ENCODE peak calls at places on chromosome 6, in six cellular contexts. I is HFFc6, B is BE2C, Y is ovary, F is prostate gland, D is fibroblast of the aortic adventitia. S is an unnamed sample.

GRCh38 chr6:43773050-43773956 is 3.3 kb downstream of the VEGFA start:
- DNase-seq in I (peak), B (peak), Y (no peak), F (peak), D (peak), S (peak)

GRCh38 chr6:110999634-111000270 is 17.9 kb downstream of the RPF2 start:
- DNase-seq in I (peak), B (no peak), Y (no peak), F (no peak), D (peak), S (no peak)

GRCh38 chr6:21340563-21340962 is 253.0 kb upstream of the SOX4 start:
- DNase-seq in I (no peak), B (no peak), Y (no peak), F (no peak), D (peak), S (no peak)

GRCh38 chr6:490251-491037 is 98.9 kb downstream of the IRF4 start:
- DNase-seq in I (no peak), B (no peak), Y (no peak), F (no peak), D (no peak), S (no peak)

GRCh38 chr6:138004423-138005287 is 102.6 kb downstream of the PERP start:
- DNase-seq in I (peak), B (no peak), Y (no peak), F (no peak), D (peak), S (no peak)

GRCh38 chr6:114327074-114327473 is 15.7 kb downstream of the HS3ST5 start:
- DNase-seq in I (no peak), B (no peak), Y (no peak), F (no peak), D (no peak), S (no peak)

GRCh38 chr6:129630606-129631005 is 79.4 kb downstream of the ARHGAP18 start:
- DNase-seq in I (no peak), B (no peak), Y (no peak), F (no peak), D (no peak), S (no peak)

GRCh38 chr6:162721404-162721687 is 6.2 kb downstream of the PRKN start:
- DNase-seq in I (no peak), B (no peak), Y (no peak), F (no peak), D (no peak), S (no peak)

GRCh38 chr6:121439456-121440250 is 4.2 kb downstream of the GJA1 start:
- DNase-seq in I (no peak), B (no peak), Y (no peak), F (no peak), D (peak), S (no peak)

GRCh38 chr6:46199387-46199786 is 28.6 kb upstream of the ENPP5 start:
- DNase-seq in I (no peak), B (no peak), Y (no peak), F (no peak), D (peak), S (no peak)

DNA sequence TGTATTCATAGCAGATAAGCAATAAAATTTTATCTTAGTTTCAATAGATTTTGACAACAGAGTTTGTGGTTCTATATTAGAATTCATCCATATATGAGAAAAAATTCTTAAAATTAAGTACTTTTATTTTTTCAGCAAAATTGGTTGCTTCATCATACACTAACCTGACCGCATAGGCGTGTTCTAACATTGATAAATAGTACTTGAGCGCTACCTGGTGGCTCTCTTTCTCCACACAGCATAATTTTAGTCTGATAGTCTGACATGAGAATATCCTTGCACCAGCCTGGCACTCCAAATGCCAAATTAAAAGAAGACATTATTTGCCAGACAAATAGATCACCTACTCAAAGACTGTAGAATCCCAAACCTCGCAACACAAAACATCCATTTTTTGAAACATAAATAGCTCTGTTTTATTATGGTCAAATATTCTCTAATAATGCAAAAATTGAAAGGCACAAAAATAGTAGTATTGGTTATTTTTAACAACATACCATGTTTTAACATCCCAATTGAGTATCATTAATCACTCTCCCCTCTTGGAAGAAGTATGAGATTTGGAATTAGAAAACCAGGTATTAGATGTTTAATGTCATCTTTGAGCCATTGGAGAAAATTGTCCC is 33.0 kb upstream of the FILIP1 start:
- DNase-seq in I (peak), B (peak), Y (no peak), F (peak), D (peak), S (peak)
- TF ChIP-seq CTCF in I (peak), B (peak), Y (peak), F (peak), D (peak), S (peak)

GRCh38 chr6:41280658-41281057 is 5.8 kb downstream of the TREM1 start:
- DNase-seq in I (no peak), B (no peak), Y (no peak), F (no peak), D (no peak), S (no peak)

GRCh38 chr6:41275489-41275888 is 11.0 kb downstream of the TREM1 start:
- DNase-seq in I (no peak), B (no peak), Y (no peak), F (no peak), D (no peak), S (no peak)

GRCh38 chr6:41277644-41278043 is 8.8 kb downstream of the TREM1 start:
- DNase-seq in I (no peak), B (no peak), Y (no peak), F (no peak), D (no peak), S (no peak)

GRCh38 chr6:41274291-41274690 is 12.2 kb downstream of the TREM1 start:
- DNase-seq in I (no peak), B (no peak), Y (no peak), F (no peak), D (no peak), S (no peak)

GRCh38 chr6:41278699-41279405 is 7.6 kb downstream of the TREM1 start:
- DNase-seq in I (peak), B (peak), Y (peak), F (peak), D (peak), S (no peak)
- TF ChIP-seq CTCF in I (peak), B (peak), Y (no peak), F (peak), D (peak), S (peak)

GRCh38 chr6:155329460-155330132 is 15.3 kb upstream of the TFB1M start:
- DNase-seq in I (no peak), B (no peak), Y (no peak), F (no peak), D (no peak), S (no peak)

GRCh38 chr6:155333414-155333813 is 19.1 kb upstream of the TFB1M start:
- DNase-seq in I (no peak), B (no peak), Y (no peak), F (no peak), D (no peak), S (no peak)

GRCh38 chr6:155328539-155329459 is 14.5 kb upstream of the TFB1M start:
- DNase-seq in I (no peak), B (no peak), Y (no peak), F (no peak), D (no peak), S (peak)

GRCh38 chr6:155330133-155330734 is 15.9 kb upstream of the TFB1M start:
- DNase-seq in I (no peak), B (no peak), Y (no peak), F (no peak), D (no peak), S (no peak)

DNA sequence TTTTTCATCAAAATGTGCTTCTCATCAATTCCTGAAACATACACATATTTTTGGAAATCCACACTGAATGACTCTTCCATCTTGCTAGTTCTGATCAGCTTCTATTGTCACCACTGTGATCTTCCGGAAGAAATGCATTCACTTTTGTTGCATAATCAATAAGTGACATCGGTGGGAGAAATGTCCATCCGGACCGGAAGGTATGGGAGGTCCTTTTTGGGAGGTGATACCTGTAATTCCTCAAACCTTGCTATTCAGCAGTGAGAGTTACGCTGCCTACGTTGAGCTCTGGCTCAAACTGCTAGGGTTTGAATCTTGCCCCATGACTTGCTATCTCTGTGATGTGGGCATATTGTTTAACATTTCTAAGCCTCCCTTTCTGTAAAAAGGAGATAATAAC is 16.6 kb upstream of the TFB1M start:
- DNase-seq in I (no peak), B (no peak), Y (no peak), F (no peak), D (no peak), S (no peak)
- TF ChIP-seq CTCF in I (no peak), B (no peak), Y (no peak), F (no peak), D (no peak), S (no peak)

GRCh38 chr6:56756219-56756789 is 113.6 kb upstream of the DST start:
- DNase-seq in I (no peak), B (no peak), Y (no peak), F (no peak), D (no peak), S (no peak)

GRCh38 chr6:56758120-56758519 is 115.4 kb upstream of the DST start:
- DNase-seq in I (no peak), B (no peak), Y (no peak), F (no peak), D (no peak), S (no peak)

GRCh38 chr6:56756791-56757582 is 114.3 kb upstream of the DST start:
- DNase-seq in I (no peak), B (no peak), Y (no peak), F (no peak), D (no peak), S (no peak)

GRCh38 chr6:56758553-56758952 is 115.9 kb upstream of the DST start:
- DNase-seq in I (no peak), B (no peak), Y (no peak), F (no peak), D (no peak), S (no peak)

DNA sequence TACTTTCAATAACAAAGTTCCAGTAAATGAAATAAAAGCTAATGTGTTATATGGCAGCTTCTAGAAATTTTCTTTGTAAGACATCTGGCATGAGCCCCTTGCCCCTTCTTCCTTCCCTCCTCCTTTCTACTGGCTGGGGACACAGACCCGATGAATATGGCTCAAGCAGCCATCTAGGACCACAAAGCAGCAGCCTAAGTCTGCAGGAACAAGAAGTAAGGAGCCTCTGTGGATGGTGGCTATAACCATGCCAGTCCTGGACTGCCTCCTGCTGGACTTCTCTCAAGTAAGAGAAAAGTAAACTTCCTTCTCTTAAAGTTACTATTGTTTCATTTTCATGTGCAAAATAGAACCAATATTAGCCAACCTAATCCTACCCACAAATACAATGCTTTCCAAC is 114.9 kb upstream of the DST start:
- DNase-seq in I (peak), B (no peak), Y (no peak), F (peak), D (peak), S (peak)
- TF ChIP-seq CTCF in I (peak), B (peak), Y (no peak), F (peak), D (peak), S (no peak)

GRCh38 chr6:37640776-37641395 is 56.8 kb downstream of the MDGA1 start:
- DNase-seq in I (no peak), B (no peak), Y (no peak), F (peak), D (no peak), S (no peak)
- TF ChIP-seq CTCF in I (no peak), B (no peak), Y (no peak), F (peak), D (no peak), S (no peak)

GRCh38 chr6:76876922-76877553 is 586.3 kb downstream of the HTR1B start:
- DNase-seq in I (no peak), B (peak), Y (no peak), F (peak), D (peak), S (no peak)
- TF ChIP-seq CTCF in I (no peak), B (peak), Y (peak), F (peak), D (peak), S (no peak)

DNA sequence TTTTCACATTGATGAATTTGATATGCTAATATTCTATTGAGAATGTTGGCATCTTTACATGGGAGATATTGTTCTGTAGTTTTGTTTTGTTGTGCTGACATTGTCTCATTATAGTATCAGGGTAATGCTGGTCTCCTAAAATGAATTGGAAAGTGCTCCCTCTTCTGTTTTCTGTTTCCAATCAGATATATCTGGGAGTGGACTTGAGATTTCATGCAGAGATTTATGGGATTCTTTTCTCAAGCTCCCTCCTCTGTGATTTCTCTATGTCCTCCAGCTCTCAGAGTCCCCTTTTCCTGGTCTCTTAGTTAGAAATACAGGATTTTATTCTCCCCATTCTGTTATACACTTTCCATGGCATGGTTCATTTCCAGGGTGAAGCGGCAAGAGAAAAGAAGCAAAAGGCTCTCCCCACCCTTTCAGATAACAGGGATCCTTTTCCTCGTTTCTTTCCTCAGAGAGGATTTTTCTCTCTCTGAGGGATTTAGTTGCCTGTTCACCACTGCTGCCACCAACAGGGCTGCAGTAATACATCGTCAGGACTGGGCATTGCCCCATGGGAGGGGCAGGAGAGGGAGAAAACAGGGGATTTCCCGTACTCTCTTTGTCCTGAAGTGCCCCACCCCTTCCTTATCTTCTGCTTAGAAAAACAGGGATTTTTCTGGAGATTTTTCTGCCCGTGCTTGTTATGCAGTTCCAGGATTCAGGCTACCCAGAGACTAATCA is 59.3 kb upstream of the STMND1 start:
- DNase-seq in I (peak), B (no peak), Y (no peak), F (no peak), D (peak), S (peak)
- TF ChIP-seq CTCF in I (peak), B (no peak), Y (no peak), F (peak), D (peak), S (no peak)

DNA sequence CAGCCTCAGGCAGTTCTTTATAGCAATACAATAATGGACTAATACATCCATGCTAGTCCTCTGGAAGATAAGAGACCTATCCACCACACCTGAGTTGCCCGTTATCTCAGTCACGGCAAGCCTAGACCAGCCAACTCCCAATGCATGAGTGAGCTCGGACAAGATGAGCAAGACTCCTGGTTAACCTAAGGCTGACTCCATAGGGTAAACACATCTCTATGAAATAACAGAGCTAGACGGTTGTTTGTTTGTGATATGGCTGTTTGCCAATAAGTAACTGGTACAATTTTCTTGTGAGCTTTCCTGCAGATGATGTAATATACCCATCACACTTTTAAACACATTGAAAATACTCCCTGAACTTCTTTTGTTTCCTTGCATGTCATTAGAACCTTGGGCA is 70.6 kb upstream of the PHACTR1 start:
- DNase-seq in I (no peak), B (no peak), Y (no peak), F (no peak), D (no peak), S (no peak)
- TF ChIP-seq CTCF in I (no peak), B (no peak), Y (no peak), F (no peak), D (no peak), S (no peak)

S was measured in pancreas.